ENCODE peak calls at places on chromosomes 4 and X, in ten cellular contexts. K is stimulated activated CD4-positive, alpha-beta T cell treated with anti-CD3 and anti-CD28 coated beads, Interleukin-2, amount 100 ng/mL, for 24 hours; F is HCEC 1CT; N is RWPE1; P is HAP-1; M is nucleus accumbens; B is NCI-H1417; R is Caco-2; Z is AG09309; J is HT1080. D is an unnamed sample.

GRCh38 chr4:20284990-20285389 is 33.3 kb downstream of the SLIT2 start:
- DNase-seq in K (no peak), F (peak), N (no peak), P (no peak), M (no peak), B (no peak), R (no peak), Z (no peak), J (peak), D (no peak)

GRCh38 chr4:176668324-176668723 is 124.4 kb downstream of the VEGFC start:
- DNase-seq in K (no peak), F (no peak), N (no peak), P (no peak), M (no peak), B (no peak), R (no peak), Z (no peak), J (no peak), D (no peak)

GRCh38 chrX:86021652-86022289 is 25.6 kb downstream of the CHM start:
- DNase-seq in K (no peak), F (no peak), N (no peak), P (no peak), M (no peak), B (no peak), R (no peak), Z (no peak), J (no peak), D (no peak)

GRCh38 chrX:137547291-137547690 is 18.6 kb upstream of the ZIC3 start:
- DNase-seq in K (no peak), F (no peak), N (no peak), P (no peak), M (no peak), B (no peak), R (no peak), Z (no peak), J (no peak), D (no peak)

GRCh38 chrX:18674788-18675735 is 3.2 kb upstream of the RS1 start:
- DNase-seq in K (peak), F (peak), N (peak), P (peak), M (peak), B (peak), R (peak), Z (peak), J (peak), D (peak)

GRCh38 chrX:40086569-40087335 is 11.0 kb downstream of the BCOR start:
- DNase-seq in K (no peak), F (no peak), N (no peak), P (no peak), M (peak), B (peak), R (no peak), Z (no peak), J (no peak), D (no peak)

GRCh38 chrX:68983004-68983857 is 154.4 kb downstream of the EFNB1 start:
- DNase-seq in K (no peak), F (no peak), N (no peak), P (no peak), M (no peak), B (no peak), R (no peak), Z (no peak), J (no peak), D (no peak)

GRCh38 chr4:151117371-151117962 is 18.0 kb downstream of the RPS3A start:
- DNase-seq in K (peak), F (peak), N (peak), P (peak), M (peak), B (peak), R (peak), Z (no peak), J (peak), D (no peak)

GRCh38 chrX:103417370-103417769 is 41.0 kb downstream of the BEX3 start:
- DNase-seq in K (no peak), F (no peak), N (no peak), P (no peak), M (no peak), B (no peak), R (no peak), Z (no peak), J (no peak), D (no peak)

GRCh38 chr4:41538017-41538733 is at the start of gene LIMCH1:
- DNase-seq in K (no peak), F (no peak), N (no peak), P (no peak), M (no peak), B (no peak), R (no peak), Z (peak), J (no peak), D (no peak)

GRCh38 chrX:154039577-154039976 is 19.9 kb upstream of the IRAK1 start:
- DNase-seq in K (no peak), F (no peak), N (no peak), P (no peak), M (no peak), B (no peak), R (no peak), Z (no peak), J (no peak), D (no peak)

GRCh38 chr4:84573738-84574720 is 8.9 kb upstream of the CDS1 start:
- DNase-seq in K (no peak), F (no peak), N (no peak), P (no peak), M (no peak), B (no peak), R (no peak), Z (no peak), J (peak), D (no peak)

GRCh38 chrX:137052641-137053235 is 18.9 kb upstream of the GPR101 start:
- DNase-seq in K (peak), F (no peak), N (no peak), P (no peak), M (no peak), B (peak), R (no peak), Z (no peak), J (no peak), D (no peak)

GRCh38 chr4:37453004-37453360 is 208.4 kb downstream of the NWD2 start:
- DNase-seq in K (peak), F (peak), N (peak), P (peak), M (peak), B (peak), R (peak), Z (peak), J (peak), D (no peak)

GRCh38 chrX:105706041-105706440 is 116.3 kb upstream of the NRK start:
- DNase-seq in K (no peak), F (peak), N (no peak), P (no peak), M (no peak), B (no peak), R (no peak), Z (no peak), J (no peak), D (no peak)

GRCh38 chr4:70365479-70365878 is 4.9 kb downstream of the SMR3A start:
- DNase-seq in K (no peak), F (no peak), N (peak), P (no peak), M (no peak), B (peak), R (no peak), Z (no peak), J (peak), D (no peak)

GRCh38 chrX:135596495-135596894 is 76.0 kb downstream of the INTS6L start:
- DNase-seq in K (peak), F (peak), N (peak), P (peak), M (no peak), B (peak), R (peak), Z (no peak), J (peak), D (no peak)

GRCh38 chr4:164116286-164116685 is 621.8 kb downstream of the TMA16 start:
- DNase-seq in K (no peak), F (no peak), N (no peak), P (no peak), M (peak), B (no peak), R (no peak), Z (no peak), J (no peak), D (no peak)

GRCh38 chr4:42574873-42575272 is 82.0 kb downstream of the ATP8A1 start:
- DNase-seq in K (no peak), F (no peak), N (no peak), P (no peak), M (no peak), B (no peak), R (no peak), Z (no peak), J (no peak), D (no peak)

GRCh38 chr4:126851391-126851790 is 781.4 kb upstream of the INTU start:
- DNase-seq in K (no peak), F (peak), N (no peak), P (no peak), M (no peak), B (no peak), R (no peak), Z (peak), J (peak), D (no peak)

GRCh38 chr4:5609265-5610007 is 98.9 kb downstream of the EVC2 start:
- DNase-seq in K (no peak), F (no peak), N (no peak), P (no peak), M (no peak), B (peak), R (no peak), Z (no peak), J (no peak), D (no peak)

GRCh38 chr4:147901886-147902285 is 170.0 kb downstream of the ARHGAP10 start:
- DNase-seq in K (no peak), F (peak), N (no peak), P (no peak), M (no peak), B (no peak), R (no peak), Z (no peak), J (no peak), D (no peak)

GRCh38 chrX:129496625-129497024 is 26.7 kb downstream of the SMARCA1 start:
- DNase-seq in K (no peak), F (peak), N (no peak), P (no peak), M (no peak), B (no peak), R (no peak), Z (no peak), J (peak), D (no peak)

GRCh38 chr4:113953888-113954287 is 25.6 kb downstream of the ARSJ start:
- DNase-seq in K (no peak), F (no peak), N (no peak), P (no peak), M (no peak), B (no peak), R (no peak), Z (no peak), J (no peak), D (no peak)

GRCh38 chr4:23931489-23931830 is 41.6 kb upstream of the PPARGC1A start:
- DNase-seq in K (no peak), F (no peak), N (no peak), P (no peak), M (no peak), B (no peak), R (no peak), Z (no peak), J (no peak), D (no peak)

GRCh38 chrX:23784487-23785301 is 1.7 kb downstream of the SAT1 start:
- DNase-seq in K (no peak), F (peak), N (peak), P (no peak), M (no peak), B (no peak), R (no peak), Z (peak), J (peak), D (peak)

GRCh38 chr4:168877407-168877778 is 132.7 kb downstream of the CBR4 start:
- DNase-seq in K (no peak), F (no peak), N (no peak), P (no peak), M (no peak), B (no peak), R (no peak), Z (no peak), J (no peak), D (no peak)

GRCh38 chr4:7159923-7160322 is 32.4 kb upstream of the SORCS2 start:
- DNase-seq in K (no peak), F (no peak), N (no peak), P (no peak), M (no peak), B (no peak), R (peak), Z (no peak), J (no peak), D (no peak)

GRCh38 chr4:80192937-80193336 is 4.4 kb upstream of the PRDM8 start:
- DNase-seq in K (no peak), F (peak), N (no peak), P (no peak), M (no peak), B (no peak), R (no peak), Z (peak), J (peak), D (no peak)

GRCh38 chr4:81052119-81053068 is 21.9 kb downstream of the BMP3 start:
- DNase-seq in K (peak), F (peak), N (peak), P (peak), M (no peak), B (peak), R (peak), Z (no peak), J (peak), D (no peak)

GRCh38 chrX:72100824-72101351 is 30.8 kb downstream of the RTL5 start:
- DNase-seq in K (peak), F (no peak), N (no peak), P (no peak), M (no peak), B (no peak), R (no peak), Z (no peak), J (no peak), D (no peak)

GRCh38 chr4:56787380-56787779 is 34.1 kb downstream of the SPINK2 start:
- DNase-seq in K (no peak), F (peak), N (no peak), P (no peak), M (no peak), B (peak), R (no peak), Z (no peak), J (no peak), D (no peak)

GRCh38 chr4:138542191-138542771 is 300.1 kb upstream of the SLC7A11 start:
- DNase-seq in K (no peak), F (no peak), N (no peak), P (no peak), M (no peak), B (no peak), R (no peak), Z (no peak), J (peak), D (no peak)

GRCh38 chr4:103105558-103106356 is 6.1 kb upstream of the BDH2 start:
- DNase-seq in K (no peak), F (peak), N (no peak), P (no peak), M (no peak), B (no peak), R (no peak), Z (no peak), J (no peak), D (no peak)